ENCODE peak calls at places on chromosomes 7 and 10, in five cellular contexts. L is A549, Y is stomach, X is ovary, N is tibial nerve. H is an unnamed sample.
A peak's percentile ranks its signal among the peaks of the same experiment; 100 is the strongest.

GRCh38 chr7:70573202-70573810 is 558.6 kb upstream of the GALNT17 start:
- DNase-seq in L (no peak), Y (no peak), X (no peak), N (no peak), H (no peak)

GRCh38 chr7:40827217-40828085 is 692.6 kb downstream of the SUGCT start:
- DNase-seq in L (no peak), Y (no peak), X (no peak), N (no peak), H (no peak)

GRCh38 chr10:132346806-132347205 is 14.8 kb downstream of the LRRC27 start:
- DNase-seq in L (no peak), Y (no peak), X (no peak), N (no peak), H (peak; percentile 29)

GRCh38 chr10:127905623-127906261 is 1.2 kb upstream of the PTPRE start:
- DNase-seq in L (no peak), Y (no peak), X (no peak), N (no peak), H (peak; percentile 56)

GRCh38 chr7:40680657-40681056 is 545.9 kb downstream of the SUGCT start:
- DNase-seq in L (peak; percentile 29), Y (no peak), X (no peak), N (no peak), H (no peak)

GRCh38 chr7:30028749-30029635 is 780 bp downstream of the PLEKHA8 start:
- DNase-seq in L (peak; percentile 40), Y (no peak), X (no peak), N (no peak), H (peak; percentile 69)

GRCh38 chr7:2008936-2009540 is 223.7 kb downstream of the MAD1L1 start:
- DNase-seq in L (no peak), Y (no peak), X (peak; percentile 16), N (no peak), H (peak; percentile 63)

GRCh38 chr10:133474833-133475734 is 21.3 kb downstream of the SCART1 start:
- DNase-seq in L (no peak), Y (no peak), X (no peak), N (no peak), H (no peak)

GRCh38 chr10:124701881-124702656 is 42.1 kb downstream of the FAM53B start:
- DNase-seq in L (no peak), Y (no peak), X (peak; percentile 88), N (no peak), H (no peak)

GRCh38 chr10:30413996-30414576 is 19.9 kb upstream of the MAP3K8 start:
- DNase-seq in L (peak; percentile 80), Y (no peak), X (no peak), N (no peak), H (no peak)

GRCh38 chr10:131047501-131047900 is 264.0 kb downstream of the TCERG1L start:
- DNase-seq in L (no peak), Y (no peak), X (no peak), N (no peak), H (no peak)

GRCh38 chr7:32479574-32480200 is 10.5 kb downstream of the LSM5 start:
- DNase-seq in L (peak; percentile 62), Y (no peak), X (no peak), N (no peak), H (no peak)

GRCh38 chr7:133691727-133692450 is 435.3 kb upstream of the LRGUK start:
- DNase-seq in L (no peak), Y (no peak), X (no peak), N (no peak), H (no peak)

GRCh38 chr7:99953649-99954048 is 22.2 kb downstream of the AZGP1 start:
- DNase-seq in L (no peak), Y (no peak), X (no peak), N (peak; percentile 20), H (no peak)

GRCh38 chr7:99720370-99721128 is 14.4 kb downstream of the CYP3A7 start:
- DNase-seq in L (no peak), Y (no peak), X (no peak), N (no peak), H (no peak)

GRCh38 chr7:149005427-149006344 is 22.6 kb downstream of the PDIA4 start:
- DNase-seq in L (peak; percentile 70), Y (peak; percentile 88), X (peak; percentile 90), N (peak; percentile 76), H (peak; percentile 92)

GRCh38 chr10:122310311-122311050 is 39.4 kb downstream of the BTBD16 start:
- DNase-seq in L (peak; percentile 82), Y (no peak), X (no peak), N (no peak), H (no peak)

GRCh38 chr10:70513848-70514309 is 35.3 kb downstream of the PALD1 start:
- DNase-seq in L (no peak), Y (no peak), X (no peak), N (no peak), H (no peak)

GRCh38 chr10:73907841-73908517 is 3.0 kb upstream of the PLAU start:
- DNase-seq in L (no peak), Y (no peak), X (no peak), N (no peak), H (peak; percentile 79)

GRCh38 chr10:16894834-16895233 is 77.6 kb upstream of the RSU1 start:
- DNase-seq in L (no peak), Y (no peak), X (no peak), N (no peak), H (no peak)

GRCh38 chr10:72122221-72122620 is 33.9 kb upstream of the SPOCK2 start:
- DNase-seq in L (no peak), Y (no peak), X (no peak), N (no peak), H (no peak)

GRCh38 chr10:63711866-63712716 is 190.9 kb downstream of the REEP3 start:
- DNase-seq in L (peak; percentile 63), Y (peak; percentile 99), X (peak; percentile 88), N (peak; percentile 88), H (peak; percentile 98)

GRCh38 chr7:92437956-92438491 is 9.3 kb upstream of the GATAD1 start:
- DNase-seq in L (no peak), Y (no peak), X (no peak), N (no peak), H (no peak)

GRCh38 chr7:87735360-87735759 is 107.2 kb downstream of the RUNDC3B start:
- DNase-seq in L (no peak), Y (no peak), X (no peak), N (no peak), H (no peak)

GRCh38 chr7:51255050-51255449 is 61.6 kb downstream of the COBL start:
- DNase-seq in L (no peak), Y (no peak), X (no peak), N (no peak), H (no peak)

GRCh38 chr7:20064974-20065862 is 152.0 kb downstream of the MACC1 start:
- DNase-seq in L (no peak), Y (no peak), X (no peak), N (no peak), H (no peak)

GRCh38 chr10:3178070-3178469 is 5.5 kb upstream of the PITRM1 start:
- DNase-seq in L (no peak), Y (no peak), X (no peak), N (no peak), H (no peak)

GRCh38 chr7:47572101-47572460 is 9.8 kb downstream of the TNS3 start:
- DNase-seq in L (no peak), Y (no peak), X (no peak), N (no peak), H (no peak)
- H3K4me1 ChIP-seq in L (peaks cover 99% of the 10 kb centered on the region), Y (peaks cover 91% of the 10 kb centered on the region), X (peaks cover 49% of the 10 kb centered on the region), N (peaks cover 11% of the 10 kb centered on the region), H (peaks cover 74% of the 10 kb centered on the region)

GRCh38 chr7:490461-491291 is 29.0 kb downstream of the PDGFA start:
- DNase-seq in L (no peak), Y (no peak), X (no peak), N (no peak), H (peak; percentile 53)
- TF ChIP-seq EP300 in L (no peak), Y (no peak), X (no peak), N (no peak), H (no peak)

GRCh38 chr7:90624128-90624980 is 28.2 kb downstream of the CDK14 start:
- DNase-seq in L (no peak), Y (no peak), X (no peak), N (no peak), H (no peak)
- H3K4me1 ChIP-seq in L (no peaks in the 10 kb centered on the region), Y (peaks cover 43% of the 10 kb centered on the region), X (peaks cover 16% of the 10 kb centered on the region), N (no peaks in the 10 kb centered on the region), H (no peaks in the 10 kb centered on the region)

DNA sequence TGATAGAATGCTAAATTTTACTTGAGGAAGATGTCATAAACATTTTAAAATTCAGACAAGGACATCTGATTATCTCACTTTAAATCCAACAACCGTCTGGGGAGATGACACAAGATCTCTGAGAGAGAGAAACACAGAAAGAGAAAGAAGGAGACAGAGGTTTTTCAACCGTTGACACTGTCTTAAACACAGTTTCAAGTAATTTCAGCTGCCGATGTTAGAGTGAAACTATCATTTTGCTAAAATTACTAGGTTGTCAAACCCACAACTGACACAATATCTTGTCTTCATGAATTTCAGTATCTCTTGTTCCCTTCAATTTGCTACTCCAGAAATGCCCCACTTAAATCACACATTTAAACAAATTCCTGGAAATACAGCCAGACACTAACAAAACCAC is 174.8 kb downstream of the RAPGEF5 start:
- DNase-seq in L (no peak), Y (no peak), X (no peak), N (no peak), H (no peak)
- TF ChIP-seq EP300 in L (no peak), Y (no peak), X (no peak), N (no peak), H (no peak)

GRCh38 chr7:128920913-128921582 is 10.5 kb upstream of the KCP start:
- DNase-seq in L (no peak), Y (peak; percentile 24), X (no peak), N (peak; percentile 14), H (peak; percentile 63)
- H3K4me1 ChIP-seq in L (no peaks in the 10 kb centered on the region), Y (peaks cover 2% of the 10 kb centered on the region), X (no peaks in the 10 kb centered on the region), N (no peaks in the 10 kb centered on the region), H (peaks cover 2% of the 10 kb centered on the region)

DNA sequence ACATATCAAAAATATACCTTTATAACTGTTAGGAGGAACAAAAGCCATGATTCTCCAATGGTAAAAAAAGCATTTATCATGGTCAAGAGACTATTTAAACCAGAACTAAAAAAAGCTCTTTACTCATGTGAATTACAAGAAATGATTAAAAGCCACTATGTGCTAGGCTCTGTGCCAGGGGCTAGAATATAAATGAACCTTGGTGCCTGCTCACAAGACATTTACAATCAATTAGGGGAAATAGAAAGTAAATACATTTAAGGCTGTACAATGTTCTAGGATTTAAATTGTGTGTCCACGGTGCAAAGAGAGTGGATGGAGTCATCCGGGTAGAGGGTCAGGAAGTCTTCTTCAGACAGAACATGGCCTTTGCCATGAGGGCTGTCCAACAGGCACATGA is 320.0 kb downstream of the ELMO1 start:
- DNase-seq in L (no peak), Y (no peak), X (no peak), N (no peak), H (no peak)
- TF ChIP-seq EP300 in L (no peak), Y (no peak), X (no peak), N (no peak), H (peak; percentile 43)

DNA sequence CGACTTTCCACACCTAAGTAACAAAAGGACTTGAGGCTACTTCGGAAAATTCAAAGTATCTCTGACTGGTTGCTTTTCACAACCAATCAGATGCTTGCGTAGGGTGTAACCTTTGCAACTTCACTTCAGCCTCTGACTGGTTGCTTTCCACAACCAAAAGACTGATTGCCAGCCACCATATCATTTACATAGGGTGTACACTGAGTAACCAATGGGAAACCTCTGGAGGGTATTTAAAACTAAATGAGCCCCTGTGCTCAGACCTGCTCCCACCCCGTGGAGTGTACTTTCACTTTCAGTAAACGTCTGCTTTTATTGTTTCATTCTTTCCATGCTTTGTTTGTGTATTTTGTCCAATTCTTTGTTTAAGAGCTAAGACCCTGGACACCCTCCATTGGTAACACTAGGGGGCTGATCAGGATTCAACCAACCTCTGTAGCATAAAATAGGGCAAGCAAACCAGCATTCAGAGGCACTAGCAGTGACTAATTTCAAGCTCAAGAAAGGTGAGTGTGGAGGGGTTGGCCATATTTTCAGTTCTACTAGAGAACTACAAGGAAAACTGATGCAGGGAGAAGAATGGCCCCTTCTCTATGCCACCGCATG is 390.8 kb downstream of the POM121L12 start:
- DNase-seq in L (no peak), Y (no peak), X (no peak), N (no peak), H (no peak)
- H3K4me1 ChIP-seq in L (no peaks in the 10 kb centered on the region), Y (no peaks in the 10 kb centered on the region), X (no peaks in the 10 kb centered on the region), N (no peaks in the 10 kb centered on the region), H (no peaks in the 10 kb centered on the region)